ENCODE peak calls at places on chromosomes 4 and X, in five cellular contexts. D is A549, Q is K562, T is GM12878, G is SK-N-SH. V is an unnamed sample. For H3K4me1, the result is how much of the 10 kb centered on the place peaks cover.

GRCh38 chrX:44946771-44947170 is 73.8 kb downstream of the KDM6A start:
- DNase-seq in D (no peak), Q (no peak), T (no peak), G (no peak), V (peak)

GRCh38 chr4:145847764-145848163 is 90.9 kb downstream of the ZNF827 start:
- DNase-seq in D (no peak), Q (no peak), T (no peak), G (no peak), V (no peak)

GRCh38 chr4:47466061-47466785 is 2.7 kb upstream of the COMMD8 start:
- DNase-seq in D (no peak), Q (no peak), T (no peak), G (no peak), V (no peak)

GRCh38 chr4:152724494-152724893 is 44.7 kb upstream of the TMEM154 start:
- DNase-seq in D (no peak), Q (no peak), T (no peak), G (no peak), V (no peak)

GRCh38 chr4:38819569-38819968 is 15.0 kb upstream of the TLR1 start:
- DNase-seq in D (no peak), Q (no peak), T (peak), G (no peak), V (peak)

GRCh38 chr4:110046588-110047049 is 133.9 kb downstream of the EGF start:
- DNase-seq in D (no peak), Q (no peak), T (no peak), G (peak), V (peak)

GRCh38 chr4:106258145-106259045 is 57.6 kb downstream of the TBCK start:
- DNase-seq in D (no peak), Q (no peak), T (no peak), G (no peak), V (peak)

GRCh38 chr4:184805462-184806245 is 20.1 kb downstream of the ACSL1 start:
- DNase-seq in D (no peak), Q (no peak), T (no peak), G (peak), V (no peak)

GRCh38 chrX:54530358-54530900 is 410 bp downstream of the GNL3L start:
- DNase-seq in D (no peak), Q (peak), T (peak), G (no peak), V (no peak)

GRCh38 chr4:997375-998071 is 4.3 kb upstream of the SLC26A1 start:
- DNase-seq in D (no peak), Q (peak), T (no peak), G (peak), V (no peak)

GRCh38 chr4:129246850-129247542 is 151.0 kb downstream of the C4orf33 start:
- DNase-seq in D (no peak), Q (no peak), T (no peak), G (no peak), V (no peak)

GRCh38 chr4:85127653-85128052 is 161.2 kb upstream of the WDFY3 start:
- DNase-seq in D (peak), Q (peak), T (no peak), G (peak), V (no peak)

GRCh38 chr4:165580379-165580905 is 201.6 kb downstream of the CPE start:
- DNase-seq in D (no peak), Q (no peak), T (no peak), G (no peak), V (no peak)

GRCh38 chrX:46758956-46759644 is at the start of gene SLC9A7:
- DNase-seq in D (peak), Q (peak), T (peak), G (peak), V (peak)

GRCh38 chr4:70591955-70592582 is at the start of gene AMBN:
- DNase-seq in D (no peak), Q (no peak), T (no peak), G (no peak), V (no peak)

GRCh38 chrX:21194526-21194925 is 179.7 kb upstream of the CNKSR2 start:
- DNase-seq in D (no peak), Q (no peak), T (no peak), G (no peak), V (no peak)

GRCh38 chrX:110210417-110211139 is 107.3 kb downstream of the AMMECR1 start:
- DNase-seq in D (peak), Q (peak), T (no peak), G (no peak), V (peak)

GRCh38 chr4:84221704-84222103 is 277.4 kb downstream of the NKX6-1 start:
- DNase-seq in D (no peak), Q (no peak), T (no peak), G (no peak), V (no peak)

GRCh38 chr4:7425591-7426468 is 8.9 kb downstream of the PSAPL1 start:
- DNase-seq in D (no peak), Q (no peak), T (no peak), G (peak), V (no peak)

GRCh38 chrX:119187298-119187697 is 48.8 kb upstream of the PGRMC1 start:
- DNase-seq in D (no peak), Q (no peak), T (no peak), G (no peak), V (no peak)

GRCh38 chrX:114906978-114907510 is 110.4 kb downstream of the IL13RA2 start:
- DNase-seq in D (no peak), Q (no peak), T (no peak), G (no peak), V (no peak)

GRCh38 chr4:185589067-185589844 is 53.9 kb upstream of the PDLIM3 start:
- DNase-seq in D (no peak), Q (no peak), T (no peak), G (no peak), V (peak)

GRCh38 chr4:90393215-90393614 is 266.0 kb downstream of the CCSER1 start:
- DNase-seq in D (no peak), Q (no peak), T (no peak), G (no peak), V (no peak)

GRCh38 chrX:143754183-143754582 is 33.6 kb upstream of the SPANXN2 start:
- DNase-seq in D (no peak), Q (no peak), T (no peak), G (no peak), V (no peak)

GRCh38 chrX:133913658-133914388 is 71.6 kb downstream of the GPC3 start:
- DNase-seq in D (no peak), Q (no peak), T (no peak), G (no peak), V (no peak)

GRCh38 chrX:5399403-5399802 is 829.3 kb downstream of the NLGN4X start:
- DNase-seq in D (no peak), Q (no peak), T (no peak), G (no peak), V (no peak)
- H3K4me1 ChIP-seq in D (under half), Q (under half), T (under half), G (under half), V (under half)

DNA sequence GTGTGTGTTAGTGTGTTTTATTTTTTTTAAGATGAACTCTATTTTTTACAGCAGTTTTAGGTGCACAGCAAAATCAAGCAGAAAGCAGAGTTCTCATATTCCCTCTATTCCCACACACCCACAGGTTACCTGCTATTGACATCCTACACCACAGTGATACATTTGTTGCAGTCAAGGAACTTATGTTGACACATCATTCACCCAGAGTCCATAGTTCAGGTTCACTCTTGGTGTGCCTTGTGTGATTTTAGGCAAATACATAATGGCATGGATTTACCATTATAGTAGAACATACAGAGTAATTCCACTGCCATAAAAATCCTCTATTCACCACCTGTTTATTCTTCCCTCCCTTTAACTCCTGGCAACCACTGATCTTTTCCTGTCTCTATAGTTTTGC is 28.7 kb downstream of the DIAPH2 start:
- DNase-seq in D (no peak), Q (no peak), T (no peak), G (no peak), V (no peak)
- TF ChIP-seq RCOR1 in D (no peak), Q (no peak), T (no peak), G (no peak), V (no peak)

GRCh38 chr4:4603067-4603466 is 61.2 kb upstream of the STX18 start:
- DNase-seq in D (no peak), Q (no peak), T (no peak), G (no peak), V (no peak)
- H3K4me1 ChIP-seq in D (under half), Q (under half), T (under half), G (under half), V (under half)

GRCh38 chr4:53963336-53963735 is 101.1 kb downstream of the CHIC2 start:
- DNase-seq in D (no peak), Q (no peak), T (no peak), G (no peak), V (no peak)

GRCh38 chr4:53959373-53959772 is 105.0 kb downstream of the CHIC2 start:
- DNase-seq in D (no peak), Q (no peak), T (no peak), G (no peak), V (no peak)

GRCh38 chr4:53960843-53961242 is 103.6 kb downstream of the CHIC2 start:
- DNase-seq in D (no peak), Q (no peak), T (no peak), G (no peak), V (no peak)

GRCh38 chr4:53963786-53964185 is 100.6 kb downstream of the CHIC2 start:
- DNase-seq in D (no peak), Q (no peak), T (no peak), G (no peak), V (no peak)

DNA sequence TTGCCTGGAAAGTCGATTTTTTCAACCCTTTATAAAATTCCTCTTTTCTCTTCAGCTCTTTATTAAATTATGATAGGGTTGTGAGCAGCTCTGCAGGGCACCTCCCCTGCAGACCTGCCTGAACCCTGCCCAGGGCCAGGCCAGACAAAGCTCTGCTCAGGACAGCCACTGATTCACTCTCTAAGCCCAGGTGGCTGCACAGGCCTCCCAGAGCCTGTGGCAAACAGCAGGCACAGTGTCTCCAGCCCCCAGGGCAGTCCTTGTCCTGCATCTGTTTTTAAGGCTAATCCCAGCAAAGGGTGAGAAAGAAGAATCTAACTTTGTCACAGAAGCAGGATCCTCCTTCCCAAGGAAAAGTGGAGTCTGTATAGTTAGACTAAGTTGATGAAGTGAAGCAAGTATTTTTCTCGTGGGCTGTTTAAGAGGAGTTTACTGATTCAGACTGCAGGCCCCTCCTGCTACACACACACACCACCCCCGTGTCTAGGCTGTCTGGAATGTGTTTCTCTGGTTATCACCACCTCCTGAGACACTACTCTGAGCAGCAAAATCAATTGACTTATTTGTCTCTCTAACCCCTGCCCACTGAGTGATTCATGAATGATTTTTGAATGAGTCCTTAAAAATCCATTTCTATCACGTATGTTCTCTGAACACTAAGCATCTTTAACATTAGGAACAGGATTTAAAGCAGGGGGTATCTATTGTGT is 101.7 kb downstream of the CHIC2 start:
- DNase-seq in D (no peak), Q (no peak), T (no peak), G (peak), V (peak)
- TF ChIP-seq RCOR1 in D (no peak), Q (no peak), T (no peak), G (peak), V (no peak)

DNA sequence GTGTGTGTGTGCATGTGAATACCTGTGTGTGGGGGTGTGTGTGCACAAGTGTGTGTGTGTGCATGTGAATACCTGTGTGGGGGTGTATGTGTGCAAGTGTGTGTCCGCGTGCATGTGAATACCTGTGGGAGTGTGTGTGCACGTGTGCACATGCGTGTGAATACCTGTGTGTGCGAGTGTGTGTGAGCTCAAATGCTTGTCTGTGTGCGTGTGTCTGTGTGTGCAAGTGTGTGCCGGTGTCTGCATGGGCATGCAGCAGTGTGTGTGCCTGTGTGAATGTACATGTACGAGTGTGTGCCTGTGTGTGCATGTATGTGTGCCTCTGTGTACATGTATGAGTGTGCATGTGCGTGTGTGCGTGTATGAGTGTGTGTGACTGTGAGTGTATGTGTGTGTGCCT is 5.0 kb downstream of the DOK7 start:
- DNase-seq in D (no peak), Q (no peak), T (no peak), G (no peak), V (no peak)
- H3K4me1 ChIP-seq in D (under half), Q (under half), T (under half), G (under half), V (under half)

DNA sequence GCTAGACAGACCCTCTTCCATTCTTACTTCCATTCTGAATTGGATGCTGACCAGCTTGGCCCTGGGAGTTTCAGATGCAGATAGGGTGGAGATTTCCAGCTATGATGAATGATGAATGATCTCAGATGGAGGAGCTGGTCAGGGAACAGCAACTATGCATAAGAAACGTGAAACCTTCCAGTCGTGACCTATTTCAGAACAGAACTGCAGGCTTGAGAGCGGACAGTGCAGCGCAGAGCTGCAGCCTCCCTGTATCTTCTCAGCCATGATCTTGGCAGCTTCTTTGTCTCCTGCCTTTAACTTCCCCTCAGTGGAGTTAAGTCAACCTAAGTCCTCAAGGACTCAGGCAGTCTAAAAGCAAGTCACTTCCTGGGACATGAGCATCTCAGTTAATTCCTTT is 43.3 kb upstream of the HAND2 start:
- DNase-seq in D (no peak), Q (no peak), T (no peak), G (no peak), V (no peak)
- TF ChIP-seq RCOR1 in D (no peak), Q (no peak), T (no peak), G (no peak), V (no peak)

GRCh38 chr4:17647176-17647806 is 32.9 kb downstream of the MED28 start:
- DNase-seq in D (no peak), Q (no peak), T (no peak), G (no peak), V (no peak)
- H3K4me1 ChIP-seq in D (under half), Q (under half), T (under half), G (under half), V (under half)

GRCh38 chrX:107449490-107450175 is at the start of gene FRMPD3:
- DNase-seq in D (no peak), Q (no peak), T (no peak), G (peak), V (no peak)

GRCh38 chrX:107451754-107452153 is 2.3 kb downstream of the FRMPD3 start:
- DNase-seq in D (no peak), Q (no peak), T (no peak), G (no peak), V (no peak)

GRCh38 chrX:107447642-107448041 is 1.8 kb upstream of the FRMPD3 start:
- DNase-seq in D (no peak), Q (no peak), T (no peak), G (no peak), V (no peak)

GRCh38 chrX:107450823-107451509 is 1.5 kb downstream of the FRMPD3 start:
- DNase-seq in D (peak), Q (peak), T (no peak), G (no peak), V (no peak)

GRCh38 chrX:107448625-107449468 is 605 bp upstream of the FRMPD3 start:
- DNase-seq in D (peak), Q (no peak), T (no peak), G (peak), V (no peak)
- TF ChIP-seq RCOR1 in D (no peak), Q (no peak), T (no peak), G (no peak), V (no peak)

V was measured in IMR-90.